ENCODE peak calls at places on chromosomes 7 and 10, in ten cellular contexts. One of them, this sample, is unnamed.

GRCh38 chr7:105776986-105777910 is 99.2 kb downstream of the ATXN7L1 start:
- DNase-seq in T-helper 2 cell: no peak
- DNase-seq in ELR: peak
- DNase-seq in keratinocyte: no peak
- DNase-seq in GF-D8: no peak
- DNase-seq in fibroblast of mammary gland: peak
- DNase-seq in osteocyte: no peak
- DNase-seq in Right ventricle myocardium inferior: no peak
- DNase-seq in IMR-90: peak
- DNase-seq in mammary epithelial cell: peak
- DNase-seq in this sample: no peak

GRCh38 chr7:135206887-135207738 is 4.2 kb downstream of the WDR91 start:
- DNase-seq in T-helper 2 cell: no peak
- DNase-seq in ELR: no peak
- DNase-seq in keratinocyte: no peak
- DNase-seq in GF-D8: no peak
- DNase-seq in fibroblast of mammary gland: no peak
- DNase-seq in osteocyte: no peak
- DNase-seq in Right ventricle myocardium inferior: no peak
- DNase-seq in IMR-90: no peak
- DNase-seq in mammary epithelial cell: no peak
- DNase-seq in this sample: no peak

GRCh38 chr7:7474436-7474835 is 61.2 kb downstream of the COL28A1 start:
- DNase-seq in T-helper 2 cell: no peak
- DNase-seq in ELR: no peak
- DNase-seq in keratinocyte: no peak
- DNase-seq in GF-D8: no peak
- DNase-seq in fibroblast of mammary gland: no peak
- DNase-seq in osteocyte: no peak
- DNase-seq in Right ventricle myocardium inferior: no peak
- DNase-seq in IMR-90: no peak
- DNase-seq in mammary epithelial cell: no peak
- DNase-seq in this sample: no peak

GRCh38 chr7:121328508-121329459 is at the start of gene WNT16:
- DNase-seq in T-helper 2 cell: no peak
- DNase-seq in ELR: peak
- DNase-seq in keratinocyte: no peak
- DNase-seq in GF-D8: no peak
- DNase-seq in fibroblast of mammary gland: no peak
- DNase-seq in osteocyte: no peak
- DNase-seq in Right ventricle myocardium inferior: peak
- DNase-seq in IMR-90: no peak
- DNase-seq in mammary epithelial cell: no peak
- DNase-seq in this sample: no peak

GRCh38 chr7:66307591-66308215 is 102.6 kb downstream of the TPST1 start:
- DNase-seq in T-helper 2 cell: no peak
- DNase-seq in ELR: peak
- DNase-seq in keratinocyte: no peak
- DNase-seq in GF-D8: no peak
- DNase-seq in fibroblast of mammary gland: peak
- DNase-seq in osteocyte: no peak
- DNase-seq in Right ventricle myocardium inferior: no peak
- DNase-seq in IMR-90: peak
- DNase-seq in mammary epithelial cell: no peak
- DNase-seq in this sample: no peak

GRCh38 chr10:26214538-26215461 is 1.8 kb upstream of the GAD2 start:
- DNase-seq in T-helper 2 cell: no peak
- DNase-seq in ELR: no peak
- DNase-seq in keratinocyte: no peak
- DNase-seq in GF-D8: no peak
- DNase-seq in fibroblast of mammary gland: no peak
- DNase-seq in osteocyte: no peak
- DNase-seq in Right ventricle myocardium inferior: no peak
- DNase-seq in IMR-90: no peak
- DNase-seq in mammary epithelial cell: no peak
- DNase-seq in this sample: no peak

GRCh38 chr7:13850185-13850752 is 139.2 kb downstream of the ETV1 start:
- DNase-seq in T-helper 2 cell: peak
- DNase-seq in ELR: peak
- DNase-seq in keratinocyte: peak
- DNase-seq in GF-D8: peak
- DNase-seq in fibroblast of mammary gland: peak
- DNase-seq in osteocyte: no peak
- DNase-seq in Right ventricle myocardium inferior: no peak
- DNase-seq in IMR-90: peak
- DNase-seq in mammary epithelial cell: peak
- DNase-seq in this sample: peak

GRCh38 chr10:70478191-70479160 is at the start of gene PALD1:
- DNase-seq in T-helper 2 cell: peak
- DNase-seq in ELR: peak
- DNase-seq in keratinocyte: no peak
- DNase-seq in GF-D8: peak
- DNase-seq in fibroblast of mammary gland: peak
- DNase-seq in osteocyte: no peak
- DNase-seq in Right ventricle myocardium inferior: peak
- DNase-seq in IMR-90: no peak
- DNase-seq in mammary epithelial cell: no peak
- DNase-seq in this sample: no peak

GRCh38 chr7:502296-502695 is 17.4 kb downstream of the PDGFA start:
- DNase-seq in T-helper 2 cell: no peak
- DNase-seq in ELR: no peak
- DNase-seq in keratinocyte: no peak
- DNase-seq in GF-D8: no peak
- DNase-seq in fibroblast of mammary gland: no peak
- DNase-seq in osteocyte: no peak
- DNase-seq in Right ventricle myocardium inferior: peak
- DNase-seq in IMR-90: no peak
- DNase-seq in mammary epithelial cell: no peak
- DNase-seq in this sample: no peak

GRCh38 chr10:12419279-12419847 is 70.0 kb downstream of the CAMK1D start:
- DNase-seq in T-helper 2 cell: peak
- DNase-seq in ELR: peak
- DNase-seq in keratinocyte: peak
- DNase-seq in GF-D8: no peak
- DNase-seq in fibroblast of mammary gland: peak
- DNase-seq in osteocyte: no peak
- DNase-seq in Right ventricle myocardium inferior: no peak
- DNase-seq in IMR-90: peak
- DNase-seq in mammary epithelial cell: peak
- DNase-seq in this sample: peak

GRCh38 chr10:52652431-52653220 is 120.0 kb downstream of the MBL2 start:
- DNase-seq in T-helper 2 cell: no peak
- DNase-seq in ELR: no peak
- DNase-seq in keratinocyte: no peak
- DNase-seq in GF-D8: no peak
- DNase-seq in fibroblast of mammary gland: no peak
- DNase-seq in osteocyte: no peak
- DNase-seq in Right ventricle myocardium inferior: no peak
- DNase-seq in IMR-90: no peak
- DNase-seq in mammary epithelial cell: no peak
- DNase-seq in this sample: no peak

GRCh38 chr10:51718804-51719291 is 19.5 kb upstream of the CSTF2T start:
- DNase-seq in T-helper 2 cell: no peak
- DNase-seq in ELR: peak
- DNase-seq in keratinocyte: no peak
- DNase-seq in GF-D8: no peak
- DNase-seq in fibroblast of mammary gland: peak
- DNase-seq in osteocyte: no peak
- DNase-seq in Right ventricle myocardium inferior: no peak
- DNase-seq in IMR-90: peak
- DNase-seq in mammary epithelial cell: peak
- DNase-seq in this sample: peak

GRCh38 chr10:59868974-59869940 is 37.1 kb downstream of the CCDC6 start:
- DNase-seq in T-helper 2 cell: no peak
- DNase-seq in ELR: no peak
- DNase-seq in keratinocyte: no peak
- DNase-seq in GF-D8: no peak
- DNase-seq in fibroblast of mammary gland: no peak
- DNase-seq in osteocyte: no peak
- DNase-seq in Right ventricle myocardium inferior: no peak
- DNase-seq in IMR-90: no peak
- DNase-seq in mammary epithelial cell: no peak
- DNase-seq in this sample: no peak

GRCh38 chr10:117217196-117217761 is 20.0 kb downstream of the KCNK18 start:
- DNase-seq in T-helper 2 cell: peak
- DNase-seq in ELR: peak
- DNase-seq in keratinocyte: no peak
- DNase-seq in GF-D8: no peak
- DNase-seq in fibroblast of mammary gland: no peak
- DNase-seq in osteocyte: no peak
- DNase-seq in Right ventricle myocardium inferior: no peak
- DNase-seq in IMR-90: no peak
- DNase-seq in mammary epithelial cell: no peak
- DNase-seq in this sample: no peak